ENCODE peak calls at places on chromosome 6, in six cellular contexts. J, X, M, F, P and O are unnamed samples.

GRCh38 chr6:47034919-47035318 is 7.2 kb downstream of the ADGRF1 start:
- DNase-seq in J (no peak), X (peak; percentile 93), M (peak; percentile 42), F (no peak), P (peak; percentile 7), O (no peak)

GRCh38 chr6:164928366-164929154 is 380.8 kb downstream of the C6orf118 start:
- DNase-seq in J (no peak), X (no peak), M (no peak), F (no peak), P (no peak), O (no peak)

GRCh38 chr6:141764388-141764787 is 368.3 kb upstream of the GJE1 start:
- DNase-seq in J (no peak), X (no peak), M (no peak), F (no peak), P (no peak), O (no peak)

GRCh38 chr6:109226353-109226752 is 131.0 kb downstream of the CEP57L1 start:
- DNase-seq in J (no peak), X (no peak), M (no peak), F (no peak), P (no peak), O (no peak)

GRCh38 chr6:64415936-64416335 is 780.3 kb downstream of the PHF3 start:
- DNase-seq in J (no peak), X (peak; percentile 0), M (peak; percentile 5), F (no peak), P (no peak), O (no peak)

GRCh38 chr6:32637219-32637880 is at the start of gene HLA-DQA1:
- DNase-seq in J (peak; percentile 74), X (no peak), M (peak; percentile 20), F (peak; percentile 17), P (no peak), O (no peak)

GRCh38 chr6:46652603-46653438 is at the start of the genes CYP39A1 and SLC25A27:
- DNase-seq in J (peak; percentile 92), X (peak; percentile 75), M (peak; percentile 94), F (peak; percentile 96), P (peak; percentile 95), O (peak; percentile 98)

GRCh38 chr6:159608961-159609673 is 83.9 kb downstream of the SOD2 start:
- DNase-seq in J (peak; percentile 63), X (peak; percentile 52), M (no peak), F (no peak), P (no peak), O (peak; percentile 85)

GRCh38 chr6:56842602-56843475 is 112.1 kb upstream of the BEND6 start:
- DNase-seq in J (peak; percentile 53), X (peak; percentile 70), M (peak; percentile 31), F (peak; percentile 49), P (no peak), O (peak; percentile 86)

GRCh38 chr6:170179925-170180324 is 111.0 kb downstream of the DLL1 start:
- DNase-seq in J (no peak), X (no peak), M (no peak), F (no peak), P (no peak), O (no peak)

GRCh38 chr6:111706841-111707391 is 101.2 kb upstream of the TRAF3IP2 start:
- DNase-seq in J (no peak), X (peak; percentile 56), M (no peak), F (no peak), P (no peak), O (no peak)

DNA sequence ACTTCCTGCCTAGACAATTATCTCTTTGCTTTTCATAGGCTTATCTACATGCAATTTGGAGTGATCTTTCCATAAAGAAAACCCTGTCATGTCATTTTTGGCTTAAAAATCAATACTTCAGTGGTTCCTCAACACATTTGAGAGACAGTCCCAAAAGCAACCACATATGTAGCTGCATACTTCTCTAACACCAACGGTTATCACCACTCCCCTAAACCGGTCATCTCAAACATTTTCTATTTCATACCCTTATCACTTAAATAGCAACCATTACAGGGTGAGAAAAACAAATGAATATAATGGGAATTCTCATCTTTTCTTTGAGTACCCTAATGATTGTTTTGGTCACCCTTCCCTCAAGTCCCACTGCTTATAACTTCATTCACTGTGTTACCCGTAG is 5.1 kb downstream of the GLO1 start:
- DNase-seq in J (no peak), X (no peak), M (no peak), F (no peak), P (no peak), O (no peak)
- TF ChIP-seq CTCF in J (no peak), X (no peak), M (no peak), F (no peak), P (no peak), O (no peak)

DNA sequence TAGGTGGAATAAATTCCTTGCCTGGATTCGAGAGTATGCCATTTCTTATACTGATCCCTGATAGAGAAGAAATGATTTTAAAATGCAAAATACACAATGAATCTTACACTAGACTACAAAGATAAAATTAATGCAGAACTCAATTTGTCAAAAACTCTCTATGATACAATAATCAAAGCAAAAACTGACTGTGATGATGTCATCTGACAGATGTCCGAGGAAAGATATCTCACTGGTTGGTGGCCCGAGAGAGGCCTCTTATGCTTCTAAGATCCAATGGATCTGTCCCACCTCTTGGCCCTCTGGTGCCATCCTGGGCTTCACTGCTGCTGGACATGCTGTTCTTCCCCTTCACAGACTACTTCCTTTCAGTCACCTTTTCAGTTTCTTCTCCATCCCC is 14.4 kb upstream of the GSTA4 start:
- DNase-seq in J (no peak), X (no peak), M (no peak), F (no peak), P (no peak), O (no peak)
- TF ChIP-seq CTCF in J (no peak), X (no peak), M (no peak), F (no peak), P (no peak), O (no peak)

GRCh38 chr6:14499804-14500203 is 382.2 kb downstream of the CD83 start:
- DNase-seq in J (no peak), X (peak; percentile 94), M (no peak), F (no peak), P (no peak), O (peak; percentile 75)
- TF ChIP-seq CTCF in J (no peak), X (no peak), M (no peak), F (no peak), P (no peak), O (no peak)

GRCh38 chr6:128882991-128883571 is at the start of gene LAMA2:
- DNase-seq in J (no peak), X (peak; percentile 78), M (peak; percentile 90), F (peak; percentile 29), P (peak; percentile 13), O (peak; percentile 95)
- TF ChIP-seq CTCF in J (no peak), X (peak; percentile 22), M (no peak), F (no peak), P (no peak), O (peak; percentile 50)

DNA sequence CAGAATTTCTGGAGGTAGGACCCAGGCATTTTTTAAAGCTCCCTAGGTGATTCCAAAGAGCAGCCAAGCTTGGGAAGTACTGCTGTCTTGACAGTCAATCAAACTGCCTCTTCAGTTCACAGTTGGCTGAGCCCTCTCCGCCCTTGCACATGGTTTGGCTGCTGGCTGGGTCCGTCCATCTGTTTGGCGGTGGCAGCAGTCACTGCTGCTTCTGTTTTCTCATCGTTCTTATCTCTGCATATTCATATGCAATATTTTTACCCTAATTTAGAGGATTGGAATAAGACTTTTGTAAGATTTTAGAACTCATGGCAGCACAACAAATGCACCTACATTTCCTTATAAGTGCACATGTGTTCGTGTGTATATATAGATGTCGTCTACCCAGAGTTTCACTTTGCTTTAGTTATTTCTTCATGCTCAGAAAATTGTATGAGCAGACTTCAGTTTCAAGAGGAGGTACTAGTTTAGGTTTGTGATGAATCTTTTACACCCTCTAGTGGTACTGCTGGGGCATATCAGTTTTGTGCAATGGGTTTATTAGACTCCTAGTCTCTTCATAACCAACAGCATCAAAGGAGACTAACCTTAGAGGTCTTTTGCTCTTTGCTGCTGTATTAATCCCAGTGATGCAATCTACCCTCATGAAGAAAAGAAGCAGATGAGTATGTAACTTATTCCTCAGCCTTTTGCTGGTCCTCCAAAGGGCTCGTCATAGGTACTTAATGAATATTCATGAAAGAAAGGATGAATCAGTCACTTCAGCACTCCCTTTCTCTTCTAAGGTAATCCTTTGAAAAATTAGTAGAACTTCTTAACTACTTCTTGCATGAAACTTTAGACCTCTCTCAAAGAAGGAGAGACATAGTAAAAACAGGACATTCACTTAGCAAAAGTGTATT is 44.3 kb downstream of the KHDC1L start:
- DNase-seq in J (peak; percentile 63), X (peak; percentile 85), M (no peak), F (no peak), P (no peak), O (no peak)
- TF ChIP-seq CTCF in J (peak; percentile 71), X (peak; percentile 86), M (peak; percentile 24), F (peak; percentile 70), P (peak; percentile 47), O (peak; percentile 84)

GRCh38 chr6:14272111-14273085 is 154.8 kb downstream of the CD83 start:
- DNase-seq in J (no peak), X (peak; percentile 84), M (no peak), F (no peak), P (no peak), O (no peak)
- TF ChIP-seq CTCF in J (no peak), X (no peak), M (no peak), F (no peak), P (no peak), O (no peak)

GRCh38 chr6:137625808-137626207 is 131.6 kb upstream of the OLIG3 start:
- DNase-seq in J (no peak), X (no peak), M (no peak), F (no peak), P (no peak), O (no peak)
- TF ChIP-seq CTCF in J (no peak), X (no peak), M (no peak), F (no peak), P (no peak), O (peak; percentile 59)

GRCh38 chr6:28771401-28772267 is 152.2 kb downstream of the TRIM27 start:
- DNase-seq in J (no peak), X (no peak), M (no peak), F (no peak), P (no peak), O (peak; percentile 94)
- TF ChIP-seq CTCF in J (no peak), X (no peak), M (no peak), F (no peak), P (no peak), O (peak; percentile 83)

DNA sequence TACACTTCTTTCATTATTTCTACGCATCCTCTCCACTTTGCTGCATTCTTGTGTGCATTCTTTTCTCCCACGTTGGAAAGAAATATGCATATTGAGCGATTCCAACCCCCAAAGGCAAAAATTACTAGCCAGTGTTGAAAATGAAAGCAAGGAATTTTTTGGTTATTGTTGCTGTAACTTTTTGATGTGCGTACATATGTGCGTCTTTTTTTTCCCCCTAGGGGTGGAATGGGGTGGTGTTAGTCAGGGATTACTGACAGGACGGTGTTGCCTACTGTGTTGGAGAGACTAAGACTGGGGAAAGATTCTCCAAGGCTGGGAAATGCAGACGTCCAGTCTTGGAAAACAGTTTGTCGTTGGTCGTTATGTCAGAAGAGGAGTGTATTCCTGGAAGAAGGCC is 44.2 kb upstream of the ESR1 start:
- DNase-seq in J (no peak), X (peak; percentile 85), M (no peak), F (no peak), P (no peak), O (no peak)
- TF ChIP-seq CTCF in J (no peak), X (peak; percentile 74), M (no peak), F (peak; percentile 34), P (no peak), O (peak; percentile 67)